ENCODE peak calls at places on chromosomes 11 and 22, in seven cellular contexts. One of them, this sample, is unnamed.

GRCh38 chr11:134583397-134583990 is 171.5 kb upstream of the B3GAT1 start:
- DNase-seq in lung: peak
- DNase-seq in neuronal stem cell: no peak
- DNase-seq in HuH-7.5: no peak
- DNase-seq in globus pallidus: peak
- DNase-seq in activated CD8-positive, alpha-beta memory T cell treated with anti-CD3 and anti-CD28 coated beads for 1 hour: no peak
- DNase-seq in effector memory CD4-positive, alpha-beta T cell: no peak
- DNase-seq in this sample: no peak

GRCh38 chr11:109000531-109000930 is 335.7 kb downstream of the DDX10 start:
- DNase-seq in lung: no peak
- DNase-seq in neuronal stem cell: no peak
- DNase-seq in HuH-7.5: no peak
- DNase-seq in globus pallidus: no peak
- DNase-seq in activated CD8-positive, alpha-beta memory T cell treated with anti-CD3 and anti-CD28 coated beads for 1 hour: no peak
- DNase-seq in effector memory CD4-positive, alpha-beta T cell: no peak
- DNase-seq in this sample: no peak

GRCh38 chr11:113721462-113722066 is 15.5 kb upstream of the TMPRSS5 start:
- DNase-seq in lung: no peak
- DNase-seq in neuronal stem cell: no peak
- DNase-seq in HuH-7.5: no peak
- DNase-seq in globus pallidus: no peak
- DNase-seq in activated CD8-positive, alpha-beta memory T cell treated with anti-CD3 and anti-CD28 coated beads for 1 hour: no peak
- DNase-seq in effector memory CD4-positive, alpha-beta T cell: no peak
- DNase-seq in this sample: no peak

GRCh38 chr11:78651136-78651775 is 76.6 kb upstream of the NARS2 start:
- DNase-seq in lung: peak
- DNase-seq in neuronal stem cell: no peak
- DNase-seq in HuH-7.5: no peak
- DNase-seq in globus pallidus: no peak
- DNase-seq in activated CD8-positive, alpha-beta memory T cell treated with anti-CD3 and anti-CD28 coated beads for 1 hour: no peak
- DNase-seq in effector memory CD4-positive, alpha-beta T cell: no peak
- DNase-seq in this sample: no peak

GRCh38 chr11:337711-338110 is 17.1 kb upstream of the IFITM3 start:
- DNase-seq in lung: no peak
- DNase-seq in neuronal stem cell: no peak
- DNase-seq in HuH-7.5: no peak
- DNase-seq in globus pallidus: no peak
- DNase-seq in activated CD8-positive, alpha-beta memory T cell treated with anti-CD3 and anti-CD28 coated beads for 1 hour: no peak
- DNase-seq in effector memory CD4-positive, alpha-beta T cell: no peak
- DNase-seq in this sample: no peak

GRCh38 chr11:12784445-12784844 is 110.2 kb downstream of the TEAD1 start:
- DNase-seq in lung: no peak
- DNase-seq in neuronal stem cell: no peak
- DNase-seq in HuH-7.5: no peak
- DNase-seq in globus pallidus: no peak
- DNase-seq in activated CD8-positive, alpha-beta memory T cell treated with anti-CD3 and anti-CD28 coated beads for 1 hour: no peak
- DNase-seq in effector memory CD4-positive, alpha-beta T cell: no peak
- DNase-seq in this sample: no peak

GRCh38 chr11:76752321-76753175 is 30.6 kb upstream of the TSKU start:
- DNase-seq in lung: peak
- DNase-seq in neuronal stem cell: no peak
- DNase-seq in HuH-7.5: no peak
- DNase-seq in globus pallidus: no peak
- DNase-seq in activated CD8-positive, alpha-beta memory T cell treated with anti-CD3 and anti-CD28 coated beads for 1 hour: no peak
- DNase-seq in effector memory CD4-positive, alpha-beta T cell: no peak
- DNase-seq in this sample: peak

GRCh38 chr11:94127632-94128031 is 1.0 kb upstream of the PANX1 start:
- DNase-seq in lung: no peak
- DNase-seq in neuronal stem cell: no peak
- DNase-seq in HuH-7.5: no peak
- DNase-seq in globus pallidus: no peak
- DNase-seq in activated CD8-positive, alpha-beta memory T cell treated with anti-CD3 and anti-CD28 coated beads for 1 hour: no peak
- DNase-seq in effector memory CD4-positive, alpha-beta T cell: no peak
- DNase-seq in this sample: no peak

GRCh38 chr22:46891382-46891951 is 129.0 kb downstream of the TBC1D22A start:
- DNase-seq in lung: no peak
- DNase-seq in neuronal stem cell: no peak
- DNase-seq in HuH-7.5: no peak
- DNase-seq in globus pallidus: no peak
- DNase-seq in activated CD8-positive, alpha-beta memory T cell treated with anti-CD3 and anti-CD28 coated beads for 1 hour: no peak
- DNase-seq in effector memory CD4-positive, alpha-beta T cell: no peak
- DNase-seq in this sample: no peak

GRCh38 chr11:94329501-94329900 is 25.1 kb downstream of the IZUMO1R start:
- DNase-seq in lung: no peak
- DNase-seq in neuronal stem cell: no peak
- DNase-seq in HuH-7.5: no peak
- DNase-seq in globus pallidus: no peak
- DNase-seq in activated CD8-positive, alpha-beta memory T cell treated with anti-CD3 and anti-CD28 coated beads for 1 hour: no peak
- DNase-seq in effector memory CD4-positive, alpha-beta T cell: no peak
- DNase-seq in this sample: no peak

GRCh38 chr22:49979587-49980264 is 19.2 kb downstream of the PIM3 start:
- DNase-seq in lung: no peak
- DNase-seq in neuronal stem cell: no peak
- DNase-seq in HuH-7.5: peak
- DNase-seq in globus pallidus: no peak
- DNase-seq in activated CD8-positive, alpha-beta memory T cell treated with anti-CD3 and anti-CD28 coated beads for 1 hour: no peak
- DNase-seq in effector memory CD4-positive, alpha-beta T cell: no peak
- DNase-seq in this sample: no peak

GRCh38 chr22:40950888-40951794 is at the start of gene RBX1:
- DNase-seq in lung: peak
- DNase-seq in neuronal stem cell: peak
- DNase-seq in HuH-7.5: peak
- DNase-seq in globus pallidus: peak
- DNase-seq in activated CD8-positive, alpha-beta memory T cell treated with anti-CD3 and anti-CD28 coated beads for 1 hour: peak
- DNase-seq in effector memory CD4-positive, alpha-beta T cell: peak
- DNase-seq in this sample: peak

GRCh38 chr11:96102664-96103068 is 178.8 kb upstream of the MTMR2 start:
- DNase-seq in lung: no peak
- DNase-seq in neuronal stem cell: no peak
- DNase-seq in HuH-7.5: no peak
- DNase-seq in globus pallidus: no peak
- DNase-seq in activated CD8-positive, alpha-beta memory T cell treated with anti-CD3 and anti-CD28 coated beads for 1 hour: no peak
- DNase-seq in effector memory CD4-positive, alpha-beta T cell: no peak
- DNase-seq in this sample: no peak

GRCh38 chr11:10627306-10627705 is 58.8 kb upstream of the LYVE1 start:
- DNase-seq in lung: no peak
- DNase-seq in neuronal stem cell: no peak
- DNase-seq in HuH-7.5: no peak
- DNase-seq in globus pallidus: no peak
- DNase-seq in activated CD8-positive, alpha-beta memory T cell treated with anti-CD3 and anti-CD28 coated beads for 1 hour: no peak
- DNase-seq in effector memory CD4-positive, alpha-beta T cell: no peak
- DNase-seq in this sample: no peak

GRCh38 chr11:118180300-118180703 is 3.9 kb upstream of the SCN2B start:
- DNase-seq in lung: no peak
- DNase-seq in neuronal stem cell: peak
- DNase-seq in HuH-7.5: no peak
- DNase-seq in globus pallidus: peak
- DNase-seq in activated CD8-positive, alpha-beta memory T cell treated with anti-CD3 and anti-CD28 coated beads for 1 hour: no peak
- DNase-seq in effector memory CD4-positive, alpha-beta T cell: no peak
- DNase-seq in this sample: peak

GRCh38 chr11:15988693-15989231 is 367.6 kb downstream of the SOX6 start:
- DNase-seq in lung: no peak
- DNase-seq in neuronal stem cell: no peak
- DNase-seq in HuH-7.5: no peak
- DNase-seq in globus pallidus: peak
- DNase-seq in activated CD8-positive, alpha-beta memory T cell treated with anti-CD3 and anti-CD28 coated beads for 1 hour: no peak
- DNase-seq in effector memory CD4-positive, alpha-beta T cell: no peak
- DNase-seq in this sample: no peak

GRCh38 chr11:65553301-65554001 is 4.7 kb downstream of the LTBP3 start:
- DNase-seq in lung: no peak
- DNase-seq in neuronal stem cell: no peak
- DNase-seq in HuH-7.5: no peak
- DNase-seq in globus pallidus: no peak
- DNase-seq in activated CD8-positive, alpha-beta memory T cell treated with anti-CD3 and anti-CD28 coated beads for 1 hour: no peak
- DNase-seq in effector memory CD4-positive, alpha-beta T cell: peak
- DNase-seq in this sample: no peak

GRCh38 chr22:44439356-44440223 is 58.4 kb downstream of the RTL6 start:
- DNase-seq in lung: no peak
- DNase-seq in neuronal stem cell: no peak
- DNase-seq in HuH-7.5: no peak
- DNase-seq in globus pallidus: no peak
- DNase-seq in activated CD8-positive, alpha-beta memory T cell treated with anti-CD3 and anti-CD28 coated beads for 1 hour: no peak
- DNase-seq in effector memory CD4-positive, alpha-beta T cell: no peak
- DNase-seq in this sample: no peak

GRCh38 chr22:50189184-50189848 is 3.6 kb downstream of the TRABD start:
- DNase-seq in lung: no peak
- DNase-seq in neuronal stem cell: no peak
- DNase-seq in HuH-7.5: no peak
- DNase-seq in globus pallidus: no peak
- DNase-seq in activated CD8-positive, alpha-beta memory T cell treated with anti-CD3 and anti-CD28 coated beads for 1 hour: no peak
- DNase-seq in effector memory CD4-positive, alpha-beta T cell: no peak
- DNase-seq in this sample: no peak